ENCODE peak calls at places on chromosomes 12 and 14, in ten cellular contexts. M is right lobe of liver, N is adrenal gland, P is heart left ventricle, U is body of pancreas, V is ovary, B is uterus, L is vagina, G is breast epithelium, Q is HCT116. I is an unnamed sample.

GRCh38 chr12:108129017-108129812 is at the start of gene WSCD2:
- DNase-seq in B (peak; percentile 68), Q (peak; percentile 32), N (no peak), U (peak; percentile 16), L (no peak), M (peak; percentile 59), P (peak; percentile 48), G (no peak), V (no peak), I (no peak)

GRCh38 chr14:30195946-30196345 is 268.3 kb upstream of the PRKD1 start:
- DNase-seq in V (no peak), Q (no peak), G (no peak), M (no peak), P (no peak), B (no peak), L (no peak), U (no peak), N (no peak), I (no peak)

GRCh38 chr12:76623929-76624328 is 64.4 kb upstream of the OSBPL8 start:
- DNase-seq in L (no peak), V (no peak), B (no peak), M (no peak), P (no peak), U (no peak), G (no peak), N (no peak), Q (peak; percentile 8), I (no peak)

GRCh38 chr14:54881761-54882401 is 20.7 kb downstream of the GCH1 start:
- DNase-seq in U (no peak), V (no peak), P (no peak), M (no peak), B (no peak), L (no peak), Q (no peak), G (no peak), N (no peak), I (no peak)

GRCh38 chr14:104090071-104090748 is 4.7 kb downstream of the ASPG start:
- DNase-seq in Q (no peak), M (peak; percentile 55), G (peak; percentile 49), P (no peak), L (no peak), U (no peak), B (no peak), V (peak; percentile 17), N (no peak), I (no peak)

GRCh38 chr14:24332094-24332983 is 2.5 kb downstream of the ADCY4 start:
- DNase-seq in B (peak; percentile 55), U (peak; percentile 81), G (peak; percentile 77), N (peak; percentile 81), Q (no peak), V (peak; percentile 62), P (peak; percentile 64), M (peak; percentile 73), L (no peak), I (peak; percentile 44)

GRCh38 chr12:2052861-2053674 is at the start of gene CACNA1C:
- DNase-seq in M (no peak), V (peak; percentile 72), N (no peak), U (peak; percentile 33), P (peak; percentile 70), Q (no peak), B (peak; percentile 70), L (no peak), G (no peak), I (peak; percentile 72)

GRCh38 chr14:60803871-60804270 is 69.3 kb downstream of the MNAT1 start:
- DNase-seq in L (no peak), G (no peak), V (no peak), P (no peak), B (no peak), Q (no peak), N (no peak), M (no peak), U (no peak), I (no peak)

GRCh38 chr14:105908006-105908405 is 381.6 kb downstream of the TMEM121 start:
- DNase-seq in M (no peak), P (no peak), G (no peak), B (no peak), N (no peak), U (no peak), L (no peak), Q (no peak), V (no peak), I (no peak)
- TF ChIP-seq POLR2A in M (no peak), P (no peak), G (no peak), B (no peak), N (no peak), U (no peak), L (no peak), Q (no peak), V (no peak), I (no peak)

DNA sequence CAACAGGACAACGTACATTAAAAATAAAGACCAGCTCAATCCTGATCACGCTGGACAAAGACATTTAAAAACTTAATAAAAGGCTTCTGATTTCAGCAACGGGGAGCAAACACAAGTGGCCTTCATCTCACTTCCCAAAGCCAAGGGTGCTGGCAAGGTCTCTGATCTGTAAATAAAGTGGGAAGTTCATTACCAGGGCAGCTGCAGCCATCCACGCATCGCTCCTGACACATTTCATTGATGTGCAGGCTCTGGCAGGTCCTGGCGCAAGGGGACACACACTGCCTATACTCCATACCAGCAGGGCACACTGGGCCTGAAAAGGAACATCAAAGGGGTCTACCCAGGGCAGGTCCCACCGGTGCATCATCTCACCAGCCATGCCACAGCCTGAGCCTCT is 51.0 kb downstream of the VWF start:
- DNase-seq in U (no peak), M (peak; percentile 81), B (no peak), P (no peak), V (no peak), Q (no peak), N (no peak), L (no peak), G (no peak), I (no peak)
- TF ChIP-seq POLR2A in U (no peak), M (no peak), B (no peak), P (no peak), V (no peak), Q (no peak), N (no peak), L (no peak), G (no peak), I (no peak)

DNA sequence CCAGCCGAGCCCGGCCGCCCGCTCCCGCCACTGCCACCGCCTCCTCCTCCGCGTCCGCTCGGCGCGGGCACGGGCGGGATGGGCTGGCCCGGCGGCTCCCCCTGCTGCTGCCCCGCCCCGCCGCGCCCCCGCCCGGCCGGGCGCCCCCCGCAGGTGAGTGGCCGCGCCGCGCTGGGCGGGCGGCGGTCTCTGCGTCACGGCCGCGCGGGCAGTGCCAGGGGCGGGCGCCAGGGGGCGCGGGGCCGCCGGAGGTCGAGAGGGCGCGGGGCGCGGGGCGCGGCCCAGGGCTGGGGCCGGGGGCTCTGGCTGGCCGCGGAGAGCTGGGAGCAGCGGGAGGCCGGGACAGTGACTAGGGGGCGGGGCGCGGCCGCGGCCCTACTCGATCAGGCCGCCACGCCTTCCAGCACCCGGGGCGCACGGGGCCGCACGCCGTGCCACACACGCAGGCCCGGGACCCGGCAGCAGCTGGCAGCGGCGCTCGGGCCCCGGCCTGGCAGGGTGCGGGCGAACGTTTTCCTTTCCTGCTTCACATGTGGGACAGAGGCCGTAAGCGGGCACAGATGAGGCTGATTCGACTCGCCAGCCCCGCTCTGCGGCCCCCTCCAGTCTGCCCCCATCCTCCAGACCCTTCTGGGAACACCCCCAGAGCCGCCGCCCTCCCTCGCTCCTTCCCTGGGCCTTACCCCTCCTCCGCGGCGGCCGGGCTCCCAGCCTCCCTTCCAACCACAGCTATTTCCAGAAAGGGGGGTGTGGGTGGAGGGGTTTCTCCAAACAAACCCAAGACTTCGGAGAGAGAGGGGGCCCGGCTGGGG is 2.4 kb upstream of the TNS2 start:
- DNase-seq in M (peak; percentile 90), N (peak; percentile 87), P (peak; percentile 84), U (peak; percentile 83), G (peak; percentile 76), Q (no peak), L (peak; percentile 93), V (peak; percentile 87), B (peak; percentile 82), I (peak; percentile 67)
- TF ChIP-seq POLR2A in M (peak; percentile 70), N (peak; percentile 78), P (peak; percentile 59), U (peak; percentile 67), G (no peak), Q (peak; percentile 24), L (peak; percentile 71), V (peak; percentile 56), B (peak; percentile 62), I (peak; percentile 51)

GRCh38 chr14:100629098-100629497 is 41.9 kb upstream of the BEGAIN start:
- DNase-seq in M (no peak), V (no peak), U (no peak), P (no peak), N (no peak), G (no peak), Q (no peak), L (no peak), B (no peak), I (no peak)
- TF ChIP-seq POLR2A in M (no peak), V (no peak), U (no peak), P (no peak), N (no peak), G (no peak), Q (no peak), L (no peak), B (no peak), I (no peak)

DNA sequence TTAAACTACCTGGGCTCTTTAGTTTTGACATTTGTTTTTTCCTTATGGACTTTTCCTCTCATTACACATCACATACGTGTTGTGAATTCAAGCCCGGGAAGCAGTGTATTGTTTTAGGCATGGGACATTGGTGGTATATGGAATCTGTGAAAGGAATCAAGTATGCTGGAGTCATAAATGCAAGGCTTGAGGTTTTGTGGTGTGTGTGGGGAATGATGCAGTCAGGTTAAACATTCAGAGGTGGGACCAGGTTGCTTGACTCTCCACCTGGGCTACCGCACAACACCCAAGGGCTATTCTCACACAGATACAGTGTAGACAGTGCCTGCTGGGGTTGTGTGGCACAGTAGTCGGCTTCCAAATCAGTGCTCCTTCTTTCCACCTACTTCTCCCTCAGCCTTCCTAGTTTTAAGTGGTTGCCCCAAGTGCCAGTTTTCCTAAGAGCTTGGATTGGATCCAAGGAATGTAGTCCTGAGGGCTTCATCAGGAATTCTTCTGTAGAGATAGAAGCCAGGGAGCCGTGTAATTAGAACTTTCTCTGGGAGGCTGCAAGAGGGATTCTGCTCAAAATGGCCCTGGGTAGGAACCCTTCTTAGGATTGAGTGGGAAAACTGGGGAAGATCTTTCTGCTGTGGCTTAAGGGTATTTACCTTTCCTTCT is 243.7 kb downstream of the C12orf75 start:
- DNase-seq in G (no peak), P (no peak), N (no peak), B (no peak), Q (no peak), U (no peak), V (no peak), L (no peak), M (no peak), I (no peak)
- TF ChIP-seq POLR2A in G (no peak), P (no peak), N (no peak), B (no peak), Q (no peak), U (no peak), V (no peak), L (no peak), M (no peak), I (no peak)

I was measured in H54.